ENCODE peak calls at places on chromosomes 16 and 17, in seven cellular contexts. K is brain microvascular endothelial cell; C is naive thymus-derived CD4-positive, alpha-beta T cell; Q is upper lobe of right lung; M is A549; T is A673; V is IMR-90. D is an unnamed sample.

GRCh38 chr16:88442811-88443576 is 10.1 kb upstream of the ZFPM1 start:
- DNase-seq in K (peak), C (peak), Q (peak), M (peak), T (peak), V (peak), D (peak)

GRCh38 chr17:79795795-79796569 is 895 bp downstream of the CBX8 start:
- DNase-seq in K (no peak), C (no peak), Q (no peak), M (no peak), T (no peak), V (no peak), D (peak)

GRCh38 chr16:48172682-48173081 is 16.9 kb upstream of the ABCC12 start:
- DNase-seq in K (no peak), C (no peak), Q (no peak), M (no peak), T (no peak), V (no peak), D (no peak)

GRCh38 chr17:36544049-36544319 is 735 bp upstream of the GGNBP2 start:
- DNase-seq in K (peak), C (no peak), Q (no peak), M (peak), T (peak), V (peak), D (no peak)

GRCh38 chr17:32503251-32504165 is 16.7 kb downstream of the CDK5R1 start:
- DNase-seq in K (no peak), C (peak), Q (peak), M (no peak), T (no peak), V (no peak), D (peak)

GRCh38 chr16:83501481-83501880 is 306.3 kb upstream of the HSBP1 start:
- DNase-seq in K (no peak), C (no peak), Q (no peak), M (no peak), T (no peak), V (no peak), D (no peak)

GRCh38 chr17:10772425-10773380 is 31.2 kb downstream of the TMEM238L start:
- DNase-seq in K (peak), C (peak), Q (no peak), M (peak), T (peak), V (peak), D (peak)

GRCh38 chr17:2192367-2193028 is 111.1 kb downstream of the SMG6 start:
- DNase-seq in K (peak), C (peak), Q (no peak), M (peak), T (peak), V (peak), D (no peak)

GRCh38 chr16:63466-63865 is 9.0 kb downstream of the RHBDF1 start:
- DNase-seq in K (no peak), C (no peak), Q (no peak), M (no peak), T (no peak), V (no peak), D (no peak)

GRCh38 chr17:81387235-81388060 is 7.8 kb upstream of the BAHCC1 start:
- DNase-seq in K (no peak), C (no peak), Q (peak), M (no peak), T (peak), V (peak), D (peak)

GRCh38 chr16:88589441-88589840 is 19.2 kb downstream of the ZC3H18 start:
- DNase-seq in K (no peak), C (no peak), Q (no peak), M (no peak), T (no peak), V (no peak), D (no peak)

GRCh38 chr17:31266042-31266441 is 31.0 kb downstream of the OMG start:
- DNase-seq in K (no peak), C (peak), Q (no peak), M (peak), T (peak), V (no peak), D (no peak)

GRCh38 chr17:66398617-66399016 is 96.2 kb downstream of the PRKCA start:
- DNase-seq in K (no peak), C (no peak), Q (no peak), M (no peak), T (no peak), V (no peak), D (no peak)

GRCh38 chr17:2090804-2091534 is 36.1 kb downstream of the HIC1 start:
- DNase-seq in K (peak), C (no peak), Q (no peak), M (peak), T (peak), V (peak), D (peak)

GRCh38 chr16:72066747-72067146 is 3.7 kb downstream of the HPR start:
- DNase-seq in K (peak), C (peak), Q (no peak), M (peak), T (peak), V (peak), D (peak)

GRCh38 chr17:37405955-37406634 is 541 bp downstream of the ACACA start:
- DNase-seq in K (no peak), C (no peak), Q (no peak), M (peak), T (no peak), V (no peak), D (no peak)

GRCh38 chr17:65572581-65573282 is 11.3 kb upstream of the AXIN2 start:
- DNase-seq in K (no peak), C (no peak), Q (no peak), M (no peak), T (no peak), V (no peak), D (peak)

GRCh38 chr17:27315322-27315721 is 21.4 kb downstream of the WSB1 start:
- DNase-seq in K (peak), C (no peak), Q (peak), M (no peak), T (peak), V (peak), D (no peak)

GRCh38 chr17:9095390-9095789 is 74.1 kb downstream of the NTN1 start:
- DNase-seq in K (no peak), C (no peak), Q (no peak), M (no peak), T (no peak), V (no peak), D (no peak)

DNA sequence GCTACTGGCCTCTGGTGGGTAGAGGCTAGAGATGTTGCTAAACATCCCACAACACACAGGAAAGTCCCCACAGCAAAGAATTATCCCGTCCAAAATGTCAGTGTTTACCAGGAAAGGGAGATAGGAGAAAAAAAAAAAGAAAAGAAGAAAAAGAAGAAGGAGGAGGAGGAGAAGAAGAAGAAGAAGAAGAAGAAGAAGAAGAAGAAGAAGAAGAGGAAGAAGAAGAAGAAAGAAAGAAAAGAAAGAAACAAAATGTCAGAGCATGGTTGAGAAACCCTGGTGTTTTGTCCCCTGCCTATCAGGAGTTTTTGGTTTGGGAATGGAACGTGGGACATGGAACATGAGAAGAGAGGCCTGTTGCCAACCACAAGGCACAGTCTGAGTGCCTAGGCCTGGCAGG is 2.4 kb downstream of the TMEM95 start:
- DNase-seq in K (no peak), C (no peak), Q (no peak), M (no peak), T (no peak), V (no peak), D (no peak)
- H3K4me3 ChIP-seq in K (no peak), C (no peak), Q (no peak), M (no peak), T (no peak), V (no peak), D (no peak)

GRCh38 chr16:84825896-84826557 is 6.2 kb downstream of the CRISPLD2 start:
- DNase-seq in K (no peak), C (no peak), Q (no peak), M (no peak), T (no peak), V (peak), D (no peak)
- H3K4me3 ChIP-seq in K (no peak), C (no peak), Q (no peak), M (no peak), T (no peak), V (no peak), D (no peak)

DNA sequence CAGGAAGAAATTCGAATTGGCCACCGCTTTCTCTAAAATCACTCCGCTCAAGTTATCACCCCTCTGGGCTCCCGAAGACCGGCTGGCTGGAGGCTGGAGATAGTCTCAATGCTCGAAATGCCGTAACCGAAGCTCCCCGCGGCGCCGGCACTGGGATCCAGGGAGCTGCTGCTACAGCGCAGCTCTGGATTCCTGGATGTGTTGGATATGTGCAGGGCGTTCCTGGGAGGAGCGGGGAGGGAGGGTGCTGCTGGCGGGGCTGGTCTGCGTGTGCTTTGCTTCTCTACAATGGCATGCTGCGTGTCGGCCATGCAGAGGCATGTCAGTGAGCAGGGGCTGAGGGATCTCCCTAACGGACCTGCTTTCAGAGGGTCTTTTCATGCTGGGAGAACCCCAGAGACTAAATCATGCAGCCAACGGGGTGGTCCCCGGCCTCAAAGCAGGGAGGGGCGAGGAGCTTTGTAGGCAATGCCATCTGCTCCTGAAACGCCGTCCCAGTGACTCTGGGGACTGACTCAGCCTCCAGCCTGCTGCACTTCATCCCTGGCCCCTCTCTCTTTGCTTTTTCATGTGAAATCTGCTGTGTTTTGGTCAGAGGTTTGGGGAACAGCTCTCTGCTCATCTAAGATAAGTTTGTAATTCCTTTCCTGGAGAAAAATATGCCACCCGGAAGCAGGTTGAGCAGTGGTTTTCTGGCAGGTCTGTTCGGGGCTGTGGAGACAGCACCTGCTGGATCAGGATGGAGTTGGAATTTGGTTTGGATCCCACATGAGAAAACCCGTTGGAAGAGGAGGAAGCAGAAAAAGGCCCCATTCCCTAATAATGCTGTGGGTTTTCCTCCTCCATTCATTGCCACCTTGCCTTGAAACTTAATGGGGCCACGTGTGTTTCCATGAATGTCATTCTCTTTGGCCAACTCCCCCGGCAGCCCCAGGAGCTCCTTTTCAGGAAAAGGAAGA is 311.4 kb downstream of the SEC14L1 start:
- DNase-seq in K (peak), C (no peak), Q (peak), M (no peak), T (peak), V (peak), D (peak)
- H3K4me3 ChIP-seq in K (peak), C (peak), Q (peak), M (no peak), T (peak), V (peak), D (peak)

DNA sequence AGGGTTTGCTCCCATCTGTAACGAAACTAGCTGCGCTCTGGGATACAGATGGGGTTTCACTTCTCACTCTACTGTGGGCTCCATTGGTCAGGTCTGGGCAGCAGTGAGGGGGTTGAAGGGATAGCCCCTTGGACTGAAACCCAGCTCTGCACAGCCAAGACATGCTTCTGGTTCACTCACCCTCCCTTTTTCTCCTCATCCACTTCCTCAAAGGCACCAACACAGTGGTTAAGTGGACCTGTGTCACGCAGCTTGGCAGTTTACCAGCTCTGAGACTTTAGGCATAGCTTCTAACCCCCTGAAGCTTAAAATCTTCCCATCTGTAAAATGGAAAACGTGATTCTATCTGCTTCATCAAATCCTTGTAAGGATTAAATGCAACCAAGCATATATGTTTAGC is 11.5 kb upstream of the KRT38 start:
- DNase-seq in K (no peak), C (no peak), Q (no peak), M (no peak), T (no peak), V (no peak), D (no peak)
- H3K4me3 ChIP-seq in K (no peak), C (no peak), Q (no peak), M (no peak), T (no peak), V (no peak), D (no peak)